ENCODE peak calls at places on chromosomes 16 and 17, in nine cellular contexts. C, R, X, F, L, W, H, S and Y are unnamed samples.

GRCh38 chr16:89314357-89314756 is 96.9 kb downstream of the ZNF778 start:
- DNase-seq in C (no peak), R (no peak), X (no peak), F (no peak), L (no peak), W (no peak), H (no peak), S (no peak), Y (no peak)

GRCh38 chr17:36722121-36722902 is 120.9 kb downstream of the MRM1 start:
- DNase-seq in C (peak; percentile 76), R (peak; percentile 59), X (peak; percentile 68), F (no peak), L (peak; percentile 64), W (peak; percentile 11), H (peak; percentile 58), S (no peak), Y (peak; percentile 27)

GRCh38 chr16:85173981-85174751 is 61.9 kb upstream of the CIBAR2 start:
- DNase-seq in C (peak; percentile 47), R (no peak), X (no peak), F (no peak), L (no peak), W (no peak), H (no peak), S (peak; percentile 76), Y (peak; percentile 25)

GRCh38 chr17:3792481-3792880 is 8.5 kb downstream of the ITGAE start:
- DNase-seq in C (no peak), R (no peak), X (no peak), F (no peak), L (no peak), W (peak; percentile 65), H (no peak), S (no peak), Y (no peak)

GRCh38 chr17:70013911-70014310 is 61.1 kb upstream of the KCNJ16 start:
- DNase-seq in C (no peak), R (no peak), X (no peak), F (no peak), L (no peak), W (no peak), H (no peak), S (no peak), Y (no peak)

GRCh38 chr17:29444589-29444988 is 54.4 kb downstream of the TAOK1 start:
- DNase-seq in C (no peak), R (no peak), X (no peak), F (no peak), L (no peak), W (no peak), H (no peak), S (peak; percentile 33), Y (no peak)

GRCh38 chr16:9138021-9138680 is 46.7 kb downstream of the HAPSTR1 start:
- DNase-seq in C (no peak), R (no peak), X (no peak), F (no peak), L (no peak), W (no peak), H (no peak), S (no peak), Y (no peak)

GRCh38 chr17:59827721-59828477 is 64.8 kb downstream of the TUBD1 start:
- DNase-seq in C (no peak), R (no peak), X (no peak), F (peak; percentile 61), L (no peak), W (no peak), H (no peak), S (no peak), Y (no peak)

GRCh38 chr17:35051579-35052239 is 11.8 kb downstream of the RFFL start:
- DNase-seq in C (no peak), R (no peak), X (no peak), F (no peak), L (no peak), W (no peak), H (no peak), S (no peak), Y (no peak)

GRCh38 chr16:71479420-71479819 is 9.7 kb downstream of the ZNF19 start:
- DNase-seq in C (no peak), R (no peak), X (no peak), F (peak; percentile 76), L (no peak), W (peak; percentile 52), H (no peak), S (no peak), Y (no peak)

GRCh38 chr17:35073991-35074627 is 10.6 kb upstream of the RFFL start:
- DNase-seq in C (no peak), R (no peak), X (no peak), F (no peak), L (no peak), W (no peak), H (no peak), S (no peak), Y (no peak)

GRCh38 chr17:77285594-77286390 is 145.0 kb downstream of the SEC14L1 start:
- DNase-seq in C (peak; percentile 31), R (no peak), X (no peak), F (no peak), L (no peak), W (no peak), H (no peak), S (peak; percentile 94), Y (no peak)

GRCh38 chr17:45783593-45784292 is 377 bp upstream of the CRHR1 start:
- DNase-seq in C (peak; percentile 55), R (no peak), X (no peak), F (peak; percentile 40), L (no peak), W (no peak), H (no peak), S (no peak), Y (peak; percentile 12)

GRCh38 chr16:84144301-84144858 is 597 bp downstream of the HSDL1 start:
- DNase-seq in C (no peak), R (no peak), X (peak; percentile 11), F (no peak), L (no peak), W (no peak), H (no peak), S (no peak), Y (peak; percentile 44)

GRCh38 chr17:39144414-39144813 is 7.0 kb downstream of the PLXDC1 start:
- DNase-seq in C (peak; percentile 98), R (no peak), X (no peak), F (peak; percentile 61), L (no peak), W (no peak), H (no peak), S (peak; percentile 72), Y (no peak)

GRCh38 chr16:69132424-69133252 is at the start of the genes CHTF8 and UTP4:
- DNase-seq in C (peak; percentile 31), R (peak; percentile 81), X (peak; percentile 79), F (peak; percentile 79), L (peak; percentile 76), W (peak; percentile 60), H (peak; percentile 68), S (peak; percentile 82), Y (peak; percentile 70)

GRCh38 chr16:48164907-48165715 is 9.3 kb upstream of the ABCC12 start:
- DNase-seq in C (no peak), R (peak; percentile 43), X (peak; percentile 38), F (peak; percentile 82), L (peak; percentile 50), W (peak; percentile 47), H (peak; percentile 27), S (peak; percentile 48), Y (peak; percentile 76)